ENCODE peak calls at places on chromosomes 4 and X, in four cellular contexts. One of them, this sample, is unnamed.

GRCh38 chr4:13866881-13867280 is 239.4 kb upstream of the BOD1L1 start:
- DNase-seq in K562: no peak
- DNase-seq in SK-N-SH: no peak
- DNase-seq in GM12878: no peak
- DNase-seq in this sample: no peak

GRCh38 chrX:122046226-122046625 is 998.8 kb downstream of the GLUD2 start:
- DNase-seq in K562: no peak
- DNase-seq in SK-N-SH: no peak
- DNase-seq in GM12878: no peak
- DNase-seq in this sample: no peak

GRCh38 chr4:56909083-56909981 is 1.6 kb downstream of the REST start:
- DNase-seq in K562: no peak
- DNase-seq in SK-N-SH: peak; percentile 67
- DNase-seq in GM12878: no peak
- DNase-seq in this sample: peak; percentile 26

GRCh38 chrX:26007462-26007861 is 130.7 kb upstream of the MAGEB18 start:
- DNase-seq in K562: no peak
- DNase-seq in SK-N-SH: no peak
- DNase-seq in GM12878: no peak
- DNase-seq in this sample: no peak

GRCh38 chr4:10079951-10080873 is 36.4 kb downstream of the WDR1 start:
- DNase-seq in K562: no peak
- DNase-seq in SK-N-SH: peak; percentile 90
- DNase-seq in GM12878: no peak
- DNase-seq in this sample: no peak

GRCh38 chrX:103556941-103557340 is 28.4 kb upstream of the TCEAL4 start:
- DNase-seq in K562: no peak
- DNase-seq in SK-N-SH: no peak
- DNase-seq in GM12878: no peak
- DNase-seq in this sample: no peak

GRCh38 chrX:39611468-39611867 is 486.3 kb downstream of the BCOR start:
- DNase-seq in K562: peak; percentile 53
- DNase-seq in SK-N-SH: no peak
- DNase-seq in GM12878: no peak
- DNase-seq in this sample: no peak

GRCh38 chr4:128354205-128354821 is 66.7 kb upstream of the PGRMC2 start:
- DNase-seq in K562: no peak
- DNase-seq in SK-N-SH: peak; percentile 8
- DNase-seq in GM12878: no peak
- DNase-seq in this sample: no peak

GRCh38 chr4:104870495-104871228 is 276.0 kb upstream of the TET2 start:
- DNase-seq in K562: no peak
- DNase-seq in SK-N-SH: no peak
- DNase-seq in GM12878: peak; percentile 62
- DNase-seq in this sample: no peak

GRCh38 chr4:128393111-128393704 is 105.6 kb upstream of the PGRMC2 start:
- DNase-seq in K562: no peak
- DNase-seq in SK-N-SH: peak; percentile 11
- DNase-seq in GM12878: no peak
- DNase-seq in this sample: no peak

GRCh38 chr4:127782025-127782274 is 172 bp upstream of the HSPA4L start:
- DNase-seq in K562: peak; percentile 93
- DNase-seq in SK-N-SH: peak; percentile 97
- DNase-seq in GM12878: peak; percentile 44
- DNase-seq in this sample: peak; percentile 88

GRCh38 chr4:52912608-52913007 is 50.5 kb downstream of the RASL11B start:
- DNase-seq in K562: no peak
- DNase-seq in SK-N-SH: no peak
- DNase-seq in GM12878: no peak
- DNase-seq in this sample: no peak

GRCh38 chr4:41882622-41883347 is 52.4 kb upstream of the TMEM33 start:
- DNase-seq in K562: peak; percentile 84
- DNase-seq in SK-N-SH: peak; percentile 90
- DNase-seq in GM12878: no peak
- DNase-seq in this sample: peak; percentile 25

GRCh38 chr4:31088600-31089230 is 368.5 kb downstream of the PCDH7 start:
- DNase-seq in K562: no peak
- DNase-seq in SK-N-SH: no peak
- DNase-seq in GM12878: no peak
- DNase-seq in this sample: no peak

GRCh38 chr4:36067116-36067515 is 177.2 kb downstream of the ARAP2 start:
- DNase-seq in K562: no peak
- DNase-seq in SK-N-SH: no peak
- DNase-seq in GM12878: no peak
- DNase-seq in this sample: no peak

GRCh38 chr4:61440306-61440705 is 240.2 kb downstream of the ADGRL3 start:
- DNase-seq in K562: no peak
- DNase-seq in SK-N-SH: no peak
- DNase-seq in GM12878: no peak
- DNase-seq in this sample: no peak

GRCh38 chrX:22325091-22325490 is 52.4 kb downstream of the CBLL2 start:
- DNase-seq in K562: no peak
- DNase-seq in SK-N-SH: no peak
- DNase-seq in GM12878: no peak
- DNase-seq in this sample: no peak

GRCh38 chr4:186161138-186161537 is 30.2 kb upstream of the CYP4V2 start:
- DNase-seq in K562: no peak
- DNase-seq in SK-N-SH: no peak
- DNase-seq in GM12878: peak; percentile 63
- DNase-seq in this sample: no peak

GRCh38 chr4:145679520-145679919 is 426 bp upstream of the C4orf51 start:
- DNase-seq in K562: no peak
- DNase-seq in SK-N-SH: no peak
- DNase-seq in GM12878: no peak
- DNase-seq in this sample: peak; percentile 48

GRCh38 chrX:71302461-71303213 is 1.1 kb downstream of the ITGB1BP2 start:
- DNase-seq in K562: no peak
- DNase-seq in SK-N-SH: no peak
- DNase-seq in GM12878: no peak
- DNase-seq in this sample: no peak

GRCh38 chrX:34426334-34426733 is 230.8 kb downstream of the TMEM47 start:
- DNase-seq in K562: no peak
- DNase-seq in SK-N-SH: no peak
- DNase-seq in GM12878: no peak
- DNase-seq in this sample: no peak

GRCh38 chr4:152408514-152409327 is 127.2 kb downstream of the FBXW7 start:
- DNase-seq in K562: peak; percentile 18
- DNase-seq in SK-N-SH: peak; percentile 8
- DNase-seq in GM12878: no peak
- DNase-seq in this sample: no peak

GRCh38 chrX:3166670-3167455 is 125.6 kb downstream of the ARSF start:
- DNase-seq in K562: no peak
- DNase-seq in SK-N-SH: no peak
- DNase-seq in GM12878: no peak
- DNase-seq in this sample: no peak
- TF ChIP-seq JUND in K562: no peak
- TF ChIP-seq JUND in SK-N-SH: no peak
- TF ChIP-seq JUND in GM12878: no peak
- TF ChIP-seq JUND in this sample: no peak

DNA sequence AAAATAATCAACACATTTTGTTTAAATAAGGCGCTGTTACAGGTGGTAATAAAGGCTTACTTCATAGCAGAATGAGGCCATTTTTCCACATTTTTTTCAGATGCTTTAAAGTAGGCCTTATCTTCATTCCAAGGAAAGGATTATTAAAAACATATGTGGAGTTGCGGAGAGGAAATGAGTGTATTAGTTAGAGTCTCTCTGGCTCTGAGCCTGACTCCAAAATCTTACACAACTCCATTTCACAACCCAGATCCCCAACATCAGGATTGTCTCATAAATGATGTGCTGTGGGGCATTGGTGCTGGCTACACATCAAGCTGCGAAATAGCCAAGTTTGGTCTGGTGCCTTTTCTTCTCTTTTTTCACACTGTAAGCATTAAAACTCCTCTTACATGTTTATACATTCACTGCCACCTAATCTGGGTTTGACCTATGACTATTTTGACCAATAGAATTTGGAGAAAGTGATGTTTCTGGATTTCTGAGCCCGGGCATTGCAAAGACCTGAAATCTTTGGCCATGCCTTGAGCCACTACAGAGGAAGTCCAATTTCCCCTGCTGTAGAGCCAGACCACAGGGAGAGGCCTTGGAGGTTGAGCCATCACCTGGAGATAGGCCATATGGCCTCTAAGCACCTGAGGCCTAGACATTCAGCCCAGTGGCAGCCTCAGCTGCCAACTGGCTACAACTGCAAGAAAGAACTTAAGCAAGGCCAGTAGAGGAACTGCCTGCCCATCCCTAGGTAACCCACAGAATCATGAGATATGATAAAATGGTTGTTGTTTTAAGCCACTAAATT is 16.7 kb upstream of the SOD3 start:
- DNase-seq in K562: no peak
- DNase-seq in SK-N-SH: no peak
- DNase-seq in GM12878: no peak
- DNase-seq in this sample: no peak
- TF ChIP-seq JUND in K562: no peak
- TF ChIP-seq JUND in SK-N-SH: peak; percentile 83
- TF ChIP-seq JUND in GM12878: no peak
- TF ChIP-seq JUND in this sample: no peak

DNA sequence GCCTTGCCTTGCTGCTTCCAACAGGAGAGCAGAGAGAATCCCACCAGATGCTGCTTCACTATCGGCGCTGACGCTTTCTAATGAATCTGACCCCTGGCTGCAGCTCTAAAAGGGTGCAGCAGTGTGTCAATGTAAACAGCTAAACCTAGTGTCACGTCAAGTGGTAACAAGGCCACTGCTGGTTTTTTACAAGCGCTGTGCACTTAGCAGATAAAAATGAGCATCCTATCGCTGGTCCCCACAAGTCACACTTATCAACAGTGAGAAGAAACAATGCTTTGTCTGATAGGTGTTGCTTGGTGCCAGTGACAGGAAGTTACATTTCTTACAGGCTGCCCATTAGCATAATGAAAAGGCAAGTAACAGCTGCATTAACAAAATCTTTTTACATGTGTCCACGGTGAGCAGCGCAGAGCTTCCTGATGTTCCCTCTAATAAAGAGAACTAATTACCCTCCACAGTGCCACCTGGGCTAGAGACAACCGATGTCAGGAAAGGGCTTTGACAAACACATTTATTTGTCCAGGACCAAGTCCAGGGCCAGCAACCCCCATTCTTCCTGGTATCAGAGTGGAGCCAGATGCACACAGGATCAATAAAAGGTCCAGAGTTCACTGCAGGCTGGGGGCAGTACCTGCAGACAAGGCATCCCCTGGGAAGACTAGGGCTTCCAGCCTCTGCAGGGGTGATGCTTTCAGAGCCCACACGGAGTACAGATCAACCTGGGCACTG is 176.0 kb downstream of the MGST2 start:
- DNase-seq in K562: peak; percentile 29
- DNase-seq in SK-N-SH: no peak
- DNase-seq in GM12878: no peak
- DNase-seq in this sample: no peak
- TF ChIP-seq JUND in K562: no peak
- TF ChIP-seq JUND in SK-N-SH: no peak
- TF ChIP-seq JUND in GM12878: no peak
- TF ChIP-seq JUND in this sample: no peak

DNA sequence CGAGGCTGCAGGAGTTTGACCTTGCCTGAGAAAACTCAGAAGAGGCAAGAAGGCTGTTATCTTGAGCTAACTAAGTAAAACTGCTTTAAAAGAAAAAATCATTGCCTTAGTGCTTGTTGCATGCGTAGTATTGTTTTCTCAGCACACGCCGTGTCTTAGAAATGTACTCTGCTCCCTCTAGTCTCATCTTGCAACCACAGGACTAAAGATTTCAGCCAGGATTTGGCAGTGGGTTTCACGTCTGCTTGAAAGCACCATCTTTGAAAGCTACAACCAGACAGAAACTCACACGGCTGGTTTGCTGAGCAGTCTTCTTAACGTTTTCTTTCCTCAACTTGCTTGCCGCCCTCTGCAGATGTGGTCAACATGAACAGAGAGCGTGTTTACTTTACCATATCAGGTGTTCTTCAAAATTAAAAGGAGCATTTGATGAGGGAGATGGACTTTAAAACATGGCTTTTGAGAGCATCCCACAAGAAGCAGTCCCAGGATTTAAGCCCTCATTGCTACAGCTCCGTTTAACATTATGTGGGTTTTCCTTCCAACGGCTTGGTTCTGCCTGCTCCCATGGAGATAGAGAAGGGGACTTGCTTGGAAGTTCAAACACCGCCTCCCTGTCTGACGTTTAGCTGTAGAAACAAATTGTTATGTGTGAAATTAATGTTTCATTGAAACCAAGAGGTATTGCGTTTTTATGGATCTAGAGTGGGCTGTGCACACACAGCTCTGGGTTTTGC is 3.4 kb downstream of the SORCS2 start:
- DNase-seq in K562: no peak
- DNase-seq in SK-N-SH: no peak
- DNase-seq in GM12878: no peak
- DNase-seq in this sample: no peak
- TF ChIP-seq JUND in K562: no peak
- TF ChIP-seq JUND in SK-N-SH: no peak
- TF ChIP-seq JUND in GM12878: no peak
- TF ChIP-seq JUND in this sample: no peak

DNA sequence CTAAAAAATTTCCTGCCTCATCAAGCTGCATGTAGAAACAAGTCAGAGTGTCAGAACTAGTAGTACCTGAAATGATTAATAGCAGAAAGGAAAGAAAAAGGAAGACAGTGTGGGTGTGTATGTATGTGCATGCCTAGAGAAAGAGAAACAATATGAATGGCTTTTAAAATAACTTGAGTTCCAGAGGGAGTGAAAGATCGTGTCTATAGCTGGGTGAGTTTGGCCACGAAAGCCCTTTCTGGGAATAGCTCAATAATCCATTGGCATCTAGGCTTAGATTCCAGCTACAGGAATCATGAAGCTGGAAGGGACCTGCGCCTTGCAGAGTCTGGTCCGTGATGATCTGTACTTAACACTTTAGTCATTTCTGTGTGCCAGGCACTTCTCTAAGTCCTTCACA is 195.6 kb downstream of the RAPGEF2 start:
- DNase-seq in K562: no peak
- DNase-seq in SK-N-SH: no peak
- DNase-seq in GM12878: no peak
- DNase-seq in this sample: peak; percentile 14
- TF ChIP-seq JUND in K562: no peak
- TF ChIP-seq JUND in SK-N-SH: no peak
- TF ChIP-seq JUND in GM12878: no peak
- TF ChIP-seq JUND in this sample: no peak

DNA sequence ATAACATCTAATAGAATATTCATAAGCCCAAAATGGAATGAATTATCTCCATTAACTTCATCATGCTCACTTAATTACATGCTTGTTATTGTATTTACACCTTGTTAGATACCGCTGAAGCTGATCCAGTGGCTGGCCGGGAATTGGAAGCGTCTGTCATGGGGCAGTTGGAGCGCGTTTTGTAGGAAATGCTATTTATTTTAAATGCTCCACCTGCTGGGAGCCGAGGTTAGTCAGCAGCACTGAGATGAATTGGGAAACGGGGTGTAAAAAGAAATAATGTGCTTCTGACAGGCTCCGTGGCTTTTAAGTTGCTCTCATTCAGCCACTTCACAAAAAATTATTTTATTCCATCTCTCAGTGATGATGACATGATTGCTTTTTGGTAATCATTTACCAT is 25.2 kb downstream of the ARX start:
- DNase-seq in K562: no peak
- DNase-seq in SK-N-SH: no peak
- DNase-seq in GM12878: no peak
- DNase-seq in this sample: no peak
- TF ChIP-seq JUND in K562: no peak
- TF ChIP-seq JUND in SK-N-SH: no peak
- TF ChIP-seq JUND in GM12878: no peak
- TF ChIP-seq JUND in this sample: no peak